ENCODE peak calls at places on chromosome 11, in seven cellular contexts. X is IMR-90, S is heart left ventricle, Z is SK-N-SH, G is thoracic aorta, L is Panc1, F is right lobe of liver. P is an unnamed sample. For H3K4me1, the result is how much of the 10 kb centered on the place peaks cover.

GRCh38 chr11:116226731-116227130 is 546.1 kb downstream of the BUD13 start:
- DNase-seq in X (no peak), S (no peak), Z (no peak), G (no peak), L (no peak), F (no peak), P (no peak)

GRCh38 chr11:6531267-6531752 is 34.2 kb downstream of the DNHD1 start:
- DNase-seq in X (peak), S (no peak), Z (peak), G (no peak), L (peak), F (no peak), P (no peak)

GRCh38 chr11:2549080-2549479 is 104.3 kb downstream of the KCNQ1 start:
- DNase-seq in X (no peak), S (no peak), Z (no peak), G (no peak), L (no peak), F (peak), P (no peak)

GRCh38 chr11:80432051-80432450 is 991.2 kb upstream of the TENM4 start:
- DNase-seq in X (no peak), S (no peak), Z (no peak), G (no peak), L (no peak), F (no peak), P (no peak)

GRCh38 chr11:108857382-108857781 is 192.5 kb downstream of the DDX10 start:
- DNase-seq in X (no peak), S (peak), Z (no peak), G (no peak), L (no peak), F (no peak), P (no peak)

GRCh38 chr11:112132737-112133136 is 31.2 kb downstream of the IL18 start:
- DNase-seq in X (no peak), S (no peak), Z (no peak), G (no peak), L (no peak), F (no peak), P (no peak)

GRCh38 chr11:128052912-128053641 is 534.3 kb downstream of the ETS1 start:
- DNase-seq in X (peak), S (no peak), Z (peak), G (no peak), L (no peak), F (no peak), P (no peak)

GRCh38 chr11:124669193-124669592 is 4.3 kb downstream of the SIAE start:
- DNase-seq in X (peak), S (no peak), Z (peak), G (no peak), L (peak), F (no peak), P (peak)

GRCh38 chr11:2777396-2777795 is 77.6 kb upstream of the KCNQ1OT1 start:
- DNase-seq in X (peak), S (peak), Z (no peak), G (no peak), L (no peak), F (peak), P (no peak)

GRCh38 chr11:35303596-35304392 is 115.6 kb downstream of the SLC1A2 start:
- DNase-seq in X (peak), S (peak), Z (no peak), G (peak), L (no peak), F (peak), P (no peak)

GRCh38 chr11:132042296-132042695 is 671.9 kb downstream of the NTM start:
- DNase-seq in X (no peak), S (no peak), Z (no peak), G (no peak), L (no peak), F (no peak), P (no peak)

GRCh38 chr11:60710482-60710881 is 11.1 kb downstream of the MS4A8 start:
- DNase-seq in X (no peak), S (no peak), Z (no peak), G (no peak), L (no peak), F (no peak), P (no peak)

GRCh38 chr11:114296190-114296978 is at the start of gene NNMT:
- DNase-seq in X (peak), S (peak), Z (no peak), G (peak), L (no peak), F (peak), P (no peak)

GRCh38 chr11:88359529-88359928 is 22.0 kb upstream of the CTSC start:
- DNase-seq in X (no peak), S (no peak), Z (no peak), G (no peak), L (no peak), F (no peak), P (no peak)

GRCh38 chr11:115693002-115693401 is 188.8 kb upstream of the CADM1 start:
- DNase-seq in X (no peak), S (no peak), Z (no peak), G (no peak), L (no peak), F (no peak), P (no peak)

GRCh38 chr11:22491826-22492225 is 133.8 kb downstream of the FANCF start:
- DNase-seq in X (peak), S (no peak), Z (peak), G (no peak), L (no peak), F (no peak), P (no peak)

DNA sequence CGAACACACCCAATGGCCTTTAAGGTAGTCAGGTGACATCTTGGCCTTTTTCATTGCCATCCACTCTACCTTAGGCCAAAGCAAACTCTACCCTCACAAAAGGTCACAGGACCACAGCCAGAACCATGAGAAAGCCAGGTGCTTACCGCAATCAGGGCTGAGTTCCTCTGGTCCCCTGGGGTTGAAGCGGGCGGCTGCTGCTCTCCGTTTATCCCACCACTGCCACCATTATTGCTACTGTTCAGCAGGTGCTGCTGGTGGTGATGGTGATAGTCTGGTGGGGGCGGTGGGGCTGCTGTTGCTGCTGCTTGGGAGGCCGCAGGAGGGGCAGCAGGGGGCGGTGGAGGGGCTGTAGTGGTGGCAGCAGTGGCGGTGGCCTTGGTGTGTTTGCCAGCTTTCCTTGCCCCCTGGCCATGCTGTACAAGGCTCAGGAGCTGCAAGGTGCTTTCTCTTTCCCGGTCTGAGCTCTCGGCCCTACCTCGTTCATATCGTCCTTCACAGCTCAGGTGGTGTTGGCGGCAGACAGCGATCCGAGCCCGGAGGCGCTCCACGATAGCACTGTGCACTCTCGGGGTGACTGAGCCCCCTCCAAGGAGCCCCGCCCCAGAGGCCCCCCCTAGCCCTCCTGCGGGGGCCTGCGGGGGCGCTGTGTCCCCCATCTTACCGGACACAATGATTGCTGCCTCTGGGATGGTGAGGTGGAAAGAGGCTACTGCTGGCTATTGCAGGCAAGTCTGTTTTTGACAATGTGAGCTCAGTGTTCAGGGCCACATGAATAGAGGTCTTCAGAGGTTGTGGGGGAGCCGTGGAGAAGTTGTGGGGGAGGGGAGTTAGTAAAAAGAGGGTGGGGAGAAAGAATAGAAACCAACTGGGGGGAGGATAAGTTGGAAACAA is 1.5 kb downstream of the MAML2 start:
- DNase-seq in X (peak), S (peak), Z (peak), G (no peak), L (no peak), F (peak), P (peak)
- TF ChIP-seq CTCF in X (peak), S (peak), Z (peak), G (peak), L (peak), F (peak), P (no peak)

GRCh38 chr11:13334068-13334785 is 56.6 kb downstream of the BMAL1 start:
- DNase-seq in X (no peak), S (no peak), Z (no peak), G (no peak), L (no peak), F (no peak), P (no peak)
- H3K4me1 ChIP-seq in X (under half), S (under half), Z (under half), G (under half), L (under half), F (half or more), P (under half)

GRCh38 chr11:62622476-62622875 is 690 bp upstream of the B3GAT3 start:
- DNase-seq in X (no peak), S (no peak), Z (no peak), G (no peak), L (no peak), F (no peak), P (no peak)
- H3K4me3 ChIP-seq in X (no peak), S (peak), Z (peak), G (peak), L (peak), F (no peak), P (peak)

GRCh38 chr11:66336234-66337102 is at the start of gene RIN1:
- DNase-seq in X (peak), S (peak), Z (peak), G (no peak), L (peak), F (peak), P (peak)

GRCh38 chr11:66333896-66334604 is 2.2 kb downstream of the RIN1 start:
- DNase-seq in X (no peak), S (peak), Z (peak), G (no peak), L (no peak), F (peak), P (peak)

GRCh38 chr11:66334605-66335442 is 1.4 kb downstream of the RIN1 start:
- DNase-seq in X (no peak), S (peak), Z (peak), G (no peak), L (no peak), F (peak), P (peak)

GRCh38 chr11:66337103-66337899 is 1.1 kb upstream of the RIN1 start:
- DNase-seq in X (peak), S (peak), Z (peak), G (no peak), L (no peak), F (peak), P (no peak)

DNA sequence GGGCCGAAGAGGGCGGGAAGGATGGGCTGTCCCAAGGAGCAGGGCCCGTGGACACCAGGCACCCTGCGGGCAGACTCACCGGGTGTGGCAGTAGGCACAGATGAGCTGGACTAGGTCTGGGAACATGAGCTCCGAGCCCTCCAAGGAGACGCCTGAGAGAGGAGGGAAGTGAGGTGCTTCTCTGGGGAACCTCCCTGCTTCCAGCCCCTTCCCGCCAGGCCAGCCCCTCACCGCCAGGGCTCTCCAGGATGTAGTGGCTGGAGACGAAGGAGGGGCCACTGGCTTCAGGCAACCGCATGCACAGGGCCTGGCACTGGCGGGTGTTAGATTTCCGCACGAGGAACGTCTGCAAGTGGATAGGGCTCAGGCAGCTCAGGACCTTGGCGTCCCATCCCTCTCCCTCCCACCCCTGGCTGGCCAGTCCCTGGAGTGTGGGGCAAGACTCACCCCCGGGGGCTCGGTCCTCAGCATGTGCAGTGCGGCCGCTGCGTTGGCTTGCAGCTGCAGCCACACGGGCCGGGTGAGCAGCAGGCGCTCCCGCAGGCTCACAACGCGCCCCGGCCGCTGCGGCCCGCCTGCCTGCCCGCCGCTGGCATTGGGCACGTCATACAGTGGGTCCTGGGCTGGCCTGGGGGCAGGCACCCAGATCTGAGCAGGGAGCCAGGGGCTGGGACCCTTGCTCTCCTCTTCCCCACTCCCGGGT is 552 bp downstream of the RIN1 start:
- DNase-seq in X (peak), S (peak), Z (peak), G (no peak), L (no peak), F (peak), P (peak)
- TF ChIP-seq CTCF in X (no peak), S (no peak), Z (no peak), G (no peak), L (no peak), F (no peak), P (no peak)

GRCh38 chr11:126354631-126355323 is 709 bp upstream of the ST3GAL4 start:
- DNase-seq in X (no peak), S (peak), Z (no peak), G (no peak), L (no peak), F (peak), P (no peak)
- H3K4me1 ChIP-seq in X (under half), S (under half), Z (under half), G (half or more), L (under half), F (under half), P (under half)

GRCh38 chr11:64242920-64243854 is 2.3 kb downstream of the FKBP2 start:
- DNase-seq in X (no peak), S (no peak), Z (no peak), G (no peak), L (no peak), F (no peak), P (no peak)
- H3K4me3 ChIP-seq in X (no peak), S (peak), Z (no peak), G (peak), L (peak), F (peak), P (peak)

DNA sequence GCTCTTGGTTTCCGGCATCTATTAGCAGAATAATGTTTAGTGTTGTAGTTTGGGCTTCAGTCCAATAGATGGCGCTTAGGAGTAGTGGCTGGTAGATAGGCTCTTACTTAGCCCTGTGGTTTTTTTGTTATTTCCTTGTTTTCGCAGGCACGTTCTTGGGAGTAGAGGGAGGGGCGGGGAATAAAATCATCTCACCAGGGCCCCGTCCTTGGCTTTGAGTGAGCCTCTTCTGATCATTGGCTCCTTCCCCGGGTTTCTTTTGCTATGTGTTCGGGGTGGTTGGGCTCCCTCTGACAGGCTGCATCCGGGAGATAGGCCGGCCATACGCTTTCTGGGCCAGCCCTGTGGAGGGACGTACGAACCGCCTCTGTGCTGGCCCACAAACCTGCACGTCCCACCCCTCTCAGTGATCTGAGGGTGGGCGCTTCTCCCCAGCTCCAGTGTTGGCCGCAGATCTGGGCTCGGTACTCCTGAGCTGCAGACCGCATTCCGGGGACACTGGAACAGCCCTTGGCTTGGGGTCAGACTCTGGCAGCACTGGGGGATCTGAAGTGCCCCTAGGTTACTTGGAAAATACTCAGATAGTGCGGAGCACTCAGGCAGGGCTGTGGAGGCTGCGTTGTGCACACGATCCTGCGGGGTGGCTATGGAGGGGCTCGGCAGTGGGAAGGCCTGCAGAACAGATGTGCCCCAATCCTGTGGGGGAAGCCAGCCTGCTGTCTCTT is 217.0 kb downstream of the DYNC2H1 start:
- DNase-seq in X (peak), S (peak), Z (peak), G (no peak), L (peak), F (no peak), P (peak)
- TF ChIP-seq CTCF in X (peak), S (peak), Z (peak), G (no peak), L (peak), F (peak), P (peak)

DNA sequence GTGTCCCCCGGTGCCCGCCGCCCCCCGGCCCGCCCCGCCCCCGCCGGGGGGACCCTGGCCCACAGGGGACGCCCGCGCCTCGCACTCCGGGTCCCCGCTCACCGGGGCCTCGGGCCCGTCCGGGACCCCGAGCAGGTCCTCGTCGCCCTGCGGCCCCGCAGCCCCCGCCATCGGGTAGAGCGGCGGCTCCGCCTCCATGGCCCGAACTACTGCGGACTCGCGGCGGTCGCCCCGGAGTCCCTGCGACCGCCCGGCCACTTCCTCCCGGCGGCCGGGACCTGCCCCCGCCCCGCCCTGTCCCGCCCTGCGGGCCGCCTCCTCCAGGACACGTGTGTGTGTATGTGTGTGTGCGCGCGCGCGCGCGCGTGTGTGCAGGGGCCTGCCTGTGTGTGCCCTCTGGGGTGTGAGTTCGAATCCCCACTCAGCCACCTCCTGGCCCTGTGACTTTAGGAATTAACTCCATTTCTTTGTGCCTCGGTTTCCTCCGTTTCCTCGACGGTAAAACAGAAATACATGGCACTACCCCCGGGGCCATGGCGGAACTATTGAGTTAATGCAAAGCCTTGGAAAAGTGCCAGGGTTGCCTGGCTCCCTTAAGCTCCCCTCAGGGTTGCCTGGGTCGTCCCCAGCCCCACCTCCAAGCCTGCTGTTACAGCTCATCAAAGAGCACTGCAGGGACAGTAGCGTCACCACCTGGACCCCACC is at the start of gene UNC93B1:
- DNase-seq in X (peak), S (peak), Z (peak), G (peak), L (no peak), F (peak), P (peak)
- H3K4me1 ChIP-seq in X (under half), S (under half), Z (under half), G (under half), L (under half), F (under half), P (under half)

GRCh38 chr11:70397983-70398833 is at the start of gene CTTN:
- DNase-seq in X (peak), S (peak), Z (peak), G (peak), L (peak), F (peak), P (peak)

GRCh38 chr11:70399681-70400112 is 1.4 kb downstream of the CTTN start:
- DNase-seq in X (peak), S (peak), Z (peak), G (peak), L (peak), F (peak), P (peak)

GRCh38 chr11:70397336-70397982 is 870 bp upstream of the CTTN start:
- DNase-seq in X (peak), S (no peak), Z (peak), G (no peak), L (no peak), F (peak), P (no peak)

GRCh38 chr11:70400643-70401042 is 2.3 kb downstream of the CTTN start:
- DNase-seq in X (no peak), S (no peak), Z (no peak), G (no peak), L (no peak), F (no peak), P (no peak)

DNA sequence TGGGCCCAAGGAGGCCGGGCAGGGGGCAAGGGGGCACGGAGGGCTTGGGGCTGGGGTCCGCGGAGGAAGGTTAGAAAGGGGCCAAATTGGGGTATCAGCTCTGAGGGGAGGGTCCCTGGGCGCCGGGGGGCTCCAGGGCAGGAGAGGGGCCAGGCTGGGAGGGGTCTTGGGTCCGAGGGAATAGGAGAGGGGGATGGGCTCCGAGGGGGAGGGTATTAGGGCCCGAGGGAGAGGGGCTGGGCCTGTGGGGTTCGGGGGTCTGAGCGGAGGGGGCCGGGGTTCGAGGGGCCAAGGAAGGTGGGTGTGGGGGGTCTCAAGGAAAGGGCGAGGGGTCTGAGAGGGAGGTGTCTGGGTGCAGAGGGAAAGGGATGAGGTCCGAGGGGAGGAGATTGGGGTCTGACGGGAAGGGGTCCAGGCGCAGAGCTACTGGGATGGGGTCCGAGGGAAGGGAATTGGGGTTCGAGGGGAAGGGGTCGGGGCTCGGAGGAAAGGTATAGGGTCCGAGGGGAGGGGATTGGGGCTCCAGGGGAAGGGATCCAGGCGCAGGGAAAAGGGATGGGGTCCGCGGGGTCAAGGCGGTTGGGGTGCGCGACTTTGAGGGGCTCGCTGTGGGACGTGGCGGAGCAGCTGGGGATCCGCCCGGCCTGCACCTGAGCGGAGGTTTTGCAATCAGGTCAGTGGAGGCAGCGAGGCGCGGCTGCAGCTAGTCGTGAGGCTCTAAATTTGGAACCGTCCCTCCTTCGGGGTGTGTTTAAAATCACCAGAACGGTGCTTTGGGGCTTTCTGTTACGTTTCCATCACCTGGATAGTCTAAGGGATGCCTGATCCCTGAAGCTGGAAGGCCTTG is 728 bp downstream of the CTTN start:
- DNase-seq in X (no peak), S (no peak), Z (peak), G (no peak), L (no peak), F (peak), P (peak)
- H3K4me3 ChIP-seq in X (peak), S (peak), Z (peak), G (peak), L (peak), F (peak), P (peak)

P was measured in pancreas.